ENCODE peak calls at places on chromosome 12, in five cellular contexts. M, C, T, Y and N are unnamed samples.
A peak's percentile ranks its signal among the peaks of the same experiment; 100 is the strongest.

GRCh38 chr12:114984641-114985041 is 300.7 kb upstream of the TBX3 start:
- DNase-seq in Y (no peak), C (no peak), T (no peak), M (no peak), N (no peak)

GRCh38 chr12:59079029-59079428 is 158.7 kb upstream of the LRIG3 start:
- DNase-seq in M (no peak), Y (no peak), C (no peak), T (no peak), N (no peak)

GRCh38 chr12:70031046-70031445 is 206.0 kb downstream of the MYRFL start:
- DNase-seq in C (no peak), T (no peak), M (no peak), Y (no peak), N (no peak)

GRCh38 chr12:65937806-65938205 is 113.5 kb downstream of the HMGA2 start:
- DNase-seq in T (no peak), C (no peak), Y (no peak), M (no peak), N (no peak)

GRCh38 chr12:54258286-54258685 is 21.6 kb downstream of the CBX5 start:
- DNase-seq in T (no peak), M (no peak), C (no peak), Y (peak; percentile 39), N (no peak)

GRCh38 chr12:120725659-120726509 is at the start of gene ACADS:
- DNase-seq in M (peak; percentile 94), C (peak; percentile 84), Y (peak; percentile 79), T (peak; percentile 76), N (peak; percentile 51)

GRCh38 chr12:75725505-75726120 is 214.2 kb upstream of the KRR1 start:
- DNase-seq in Y (peak; percentile 88), T (no peak), M (no peak), C (peak; percentile 80), N (peak; percentile 24)

GRCh38 chr12:15728118-15728598 is 61.0 kb downstream of the EPS8 start:
- DNase-seq in M (no peak), T (no peak), C (peak; percentile 69), Y (peak; percentile 65), N (no peak)

GRCh38 chr12:8692573-8692972 is 5.2 kb upstream of the RIMKLB start:
- DNase-seq in M (no peak), C (no peak), Y (no peak), T (no peak), N (no peak)